ENCODE peak calls at places on chromosomes 3 and 15, in six cellular contexts. H is activated naive CD4-positive, alpha-beta T cell; D is C1 segment of cervical spinal cord; T is osteoblast; O is Right ventricle myocardium superior; L is upper lobe of right lung. F is an unnamed sample.

GRCh38 chr3:10006762-10007090 is 19.5 kb upstream of the FANCD2 start:
- DNase-seq in H (no peak), D (no peak), T (no peak), O (no peak), L (no peak), F (no peak)

GRCh38 chr3:43958005-43958770 is 267.4 kb downstream of the ABHD5 start:
- DNase-seq in H (no peak), D (no peak), T (no peak), O (no peak), L (no peak), F (no peak)

GRCh38 chr3:163745204-163745603 is 1333.1 kb downstream of the SI start:
- DNase-seq in H (no peak), D (no peak), T (no peak), O (no peak), L (no peak), F (no peak)

GRCh38 chr15:72195101-72195511 is 2.5 kb downstream of the GRAMD2A start:
- DNase-seq in H (no peak), D (no peak), T (peak), O (no peak), L (no peak), F (peak)

GRCh38 chr3:141840737-141841544 is 35.5 kb upstream of the ATP1B3 start:
- DNase-seq in H (no peak), D (no peak), T (peak), O (no peak), L (no peak), F (no peak)

GRCh38 chr3:50219285-50219684 is 14.2 kb downstream of the SLC38A3 start:
- DNase-seq in H (no peak), D (no peak), T (no peak), O (no peak), L (no peak), F (no peak)

GRCh38 chr15:101068961-101069734 is 150.0 kb downstream of the LRRK1 start:
- DNase-seq in H (no peak), D (no peak), T (peak), O (no peak), L (no peak), F (peak)

GRCh38 chr3:28139967-28140634 is 101.3 kb upstream of the CMC1 start:
- DNase-seq in H (no peak), D (no peak), T (no peak), O (no peak), L (no peak), F (no peak)

GRCh38 chr3:137039570-137039969 is 81.8 kb downstream of the IL20RB start:
- DNase-seq in H (no peak), D (no peak), T (no peak), O (no peak), L (no peak), F (no peak)

GRCh38 chr3:51311055-51311454 is 74.0 kb upstream of the MANF start:
- DNase-seq in H (no peak), D (no peak), T (peak), O (no peak), L (no peak), F (no peak)

GRCh38 chr15:64044315-64045105 is 1.8 kb downstream of the DAPK2 start:
- DNase-seq in H (no peak), D (no peak), T (no peak), O (no peak), L (no peak), F (no peak)

GRCh38 chr3:160480931-160481330 is 31.3 kb upstream of the TRIM59 start:
- DNase-seq in H (no peak), D (no peak), T (no peak), O (no peak), L (no peak), F (no peak)

F was measured in lower lobe of right lung.